ENCODE peak calls at places on chromosomes 12 and 14, in six cellular contexts. O is HepG2, Z is HCT116, S is K562, H is GM12878, X is H1. I is an unnamed sample.

GRCh38 chr14:53539489-53540126 is 386.5 kb upstream of the DDHD1 start:
- DNase-seq in S (peak; percentile 23), O (peak; percentile 73), X (peak; percentile 91), Z (peak; percentile 71), H (peak; percentile 41), I (peak; percentile 60)

GRCh38 chr12:52182898-52183543 is 8.8 kb downstream of the KRT80 start:
- DNase-seq in S (no peak), O (no peak), X (no peak), H (no peak), Z (no peak), I (no peak)

GRCh38 chr14:42027271-42027670 is 420.6 kb downstream of the LRFN5 start:
- DNase-seq in H (no peak), O (no peak), S (no peak), X (no peak), Z (no peak), I (no peak)

GRCh38 chr14:67137744-67138371 is 51.4 kb upstream of the GARIN2 start:
- DNase-seq in H (no peak), O (no peak), X (no peak), Z (no peak), S (no peak), I (no peak)

GRCh38 chr12:726281-727140 is 25.9 kb upstream of the WNK1 start:
- DNase-seq in O (peak; percentile 19), H (no peak), Z (no peak), X (no peak), S (no peak), I (no peak)

GRCh38 chr12:14886271-14886670 is 617 bp upstream of the MGP start:
- DNase-seq in S (no peak), O (no peak), H (no peak), Z (no peak), X (no peak), I (no peak)

GRCh38 chr12:117178301-117178700 is 12.0 kb downstream of the FBXO21 start:
- DNase-seq in X (no peak), O (no peak), H (no peak), S (no peak), Z (no peak), I (no peak)

GRCh38 chr12:19574606-19575005 is 135.3 kb downstream of the AEBP2 start:
- DNase-seq in X (no peak), Z (no peak), H (no peak), S (no peak), O (peak; percentile 2), I (no peak)

GRCh38 chr12:54680374-54680773 is 32.2 kb upstream of the DCD start:
- DNase-seq in O (peak; percentile 19), Z (peak; percentile 56), X (peak; percentile 90), H (no peak), S (peak; percentile 60), I (peak; percentile 77)

GRCh38 chr14:75559451-75560187 is 18.8 kb upstream of the FLVCR2 start:
- DNase-seq in S (no peak), H (no peak), Z (no peak), O (no peak), X (no peak), I (no peak)

GRCh38 chr12:44581642-44582242 is 294.4 kb downstream of the NELL2 start:
- DNase-seq in O (no peak), X (no peak), H (no peak), S (no peak), Z (no peak), I (peak; percentile 72)
- H3K9ac ChIP-seq in O (no peak overlapping the region), X (no peak overlapping the region), H (no peak overlapping the region), S (no peak overlapping the region), Z (no peak overlapping the region), I (no peak overlapping the region)

GRCh38 chr12:10965511-10965910 is 21.2 kb downstream of the TAS2R50 start:
- DNase-seq in H (no peak), O (no peak), Z (no peak), X (no peak), S (no peak), I (no peak)

GRCh38 chr12:10967409-10967808 is 19.3 kb downstream of the TAS2R50 start:
- DNase-seq in Z (no peak), X (no peak), S (no peak), O (no peak), H (no peak), I (no peak)

GRCh38 chr12:10966314-10966713 is 20.4 kb downstream of the TAS2R50 start:
- DNase-seq in Z (no peak), S (no peak), X (no peak), O (no peak), H (no peak), I (no peak)

DNA sequence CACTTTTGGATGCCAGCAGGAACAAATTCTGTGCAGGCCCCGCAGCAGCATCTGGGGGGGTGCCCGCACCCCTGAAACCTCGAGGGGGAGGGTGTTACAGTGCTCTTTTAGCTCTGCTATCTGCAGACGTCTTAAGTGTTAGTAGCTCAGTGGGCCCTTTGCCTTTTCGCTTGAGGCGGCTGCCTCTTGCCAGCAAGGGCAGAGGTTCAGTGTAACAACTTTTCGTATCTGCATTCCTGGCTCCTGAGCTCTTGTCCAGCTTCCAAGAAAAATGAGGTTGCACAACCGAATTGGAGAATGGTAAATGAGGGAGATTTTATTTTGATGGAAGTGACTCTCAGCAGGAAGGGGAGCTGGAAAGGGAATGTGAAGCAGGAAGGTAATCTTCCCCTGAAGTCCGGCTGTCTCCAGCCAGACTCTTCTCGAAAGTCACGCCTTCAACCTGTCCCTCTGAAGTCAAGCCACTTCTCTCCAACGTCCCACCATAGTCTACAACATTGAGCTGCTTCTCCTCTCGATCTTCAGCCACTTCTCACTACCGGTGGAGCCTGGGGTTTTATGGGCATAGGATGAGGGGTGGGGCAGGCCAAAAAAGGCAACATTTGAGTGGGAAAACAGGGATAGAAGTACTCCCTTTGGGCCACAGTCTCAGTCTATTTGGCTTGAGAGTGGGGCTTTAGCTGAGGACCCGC is 17.8 kb downstream of the TAS2R50 start:
- DNase-seq in Z (no peak), S (no peak), X (no peak), H (no peak), O (no peak), I (no peak)
- H3K4me1 ChIP-seq in Z (no peaks in the 10 kb centered on the region), S (no peaks in the 10 kb centered on the region), X (no peaks in the 10 kb centered on the region), H (no peaks in the 10 kb centered on the region), O (no peaks in the 10 kb centered on the region), I (no peaks in the 10 kb centered on the region)

DNA sequence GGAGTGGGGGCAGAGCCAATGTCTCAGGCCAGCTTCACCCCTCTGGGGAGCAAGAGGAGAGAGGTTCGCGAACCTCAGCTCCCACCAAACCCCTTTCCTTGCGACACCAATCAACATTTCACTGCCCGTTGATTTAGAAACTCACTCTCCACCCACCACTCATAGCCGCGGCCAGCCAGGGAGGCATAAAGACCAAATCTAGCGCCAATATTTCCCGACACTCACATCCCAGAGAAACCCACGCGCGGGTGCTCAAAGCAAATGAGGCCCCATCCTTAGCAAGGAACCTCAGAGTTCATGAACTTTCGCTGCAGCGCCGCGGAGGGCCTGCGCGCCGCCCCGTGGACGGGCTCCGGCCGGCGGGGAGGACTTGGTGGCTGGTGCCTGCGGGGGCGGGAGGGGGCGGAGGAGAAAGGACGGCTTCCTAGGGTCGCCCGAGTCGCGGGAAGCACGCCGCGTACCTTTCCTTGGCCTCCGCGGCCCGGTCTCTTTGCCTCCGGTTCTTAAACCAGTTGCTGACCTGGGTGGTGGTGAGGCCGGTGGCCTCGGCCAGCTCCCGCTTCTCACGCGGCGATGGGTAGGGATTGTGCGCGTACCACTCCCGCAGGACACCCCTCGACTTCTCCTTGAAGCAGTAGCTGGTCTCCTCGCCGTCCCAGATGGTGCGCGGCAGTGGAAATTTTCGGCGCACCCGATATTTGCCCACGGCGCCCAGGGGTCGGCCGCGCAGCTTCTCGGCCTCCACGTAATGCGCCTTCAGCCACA is 926 bp downstream of the SIX1 start:
- DNase-seq in S (peak; percentile 26), O (no peak), H (no peak), X (no peak), Z (no peak), I (no peak)
- TF ChIP-seq ZNF274 in S (no peak), O (no peak), H (no peak), X (no peak), Z (no peak), I (no peak)

DNA sequence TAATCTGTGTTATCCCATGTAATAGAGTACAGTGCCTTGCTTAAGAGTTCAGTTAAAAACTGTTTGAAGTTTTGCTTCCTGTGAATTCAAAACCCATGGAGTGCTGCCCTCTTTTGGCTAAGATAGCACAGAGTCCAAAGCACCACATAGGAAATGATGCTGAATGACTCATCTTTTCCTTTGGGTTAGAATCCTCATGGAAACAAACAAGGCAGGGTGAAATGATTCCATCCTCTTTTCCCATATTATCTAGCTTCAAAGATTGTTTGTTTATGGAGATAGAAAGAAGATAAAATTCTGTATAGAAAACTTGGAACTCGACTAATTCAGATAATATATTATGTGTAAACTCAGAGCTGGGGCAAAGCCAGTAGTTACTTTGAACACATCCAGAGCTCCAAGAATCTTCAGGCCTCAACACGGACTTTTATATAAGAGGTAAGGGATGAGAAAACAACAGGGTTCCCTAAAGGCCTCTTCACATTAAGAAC is 87.4 kb downstream of the OTOGL start:
- DNase-seq in O (peak; percentile 82), S (peak; percentile 8), Z (peak; percentile 85), H (peak; percentile 26), X (no peak), I (peak; percentile 72)
- H3K9ac ChIP-seq in O (no peak overlapping the region), S (no peak overlapping the region), Z (peak overlapping the region; percentile 6), H (no peak overlapping the region), X (no peak overlapping the region), I (no peak overlapping the region)

GRCh38 chr12:94174576-94174975 is 26.2 kb downstream of the PLXNC1 start:
- DNase-seq in H (no peak), Z (no peak), X (no peak), S (no peak), O (no peak), I (no peak)

GRCh38 chr12:94172973-94173372 is 24.6 kb downstream of the PLXNC1 start:
- DNase-seq in O (peak; percentile 94), H (no peak), Z (no peak), S (no peak), X (no peak), I (no peak)

GRCh38 chr12:94172031-94172430 is 23.7 kb downstream of the PLXNC1 start:
- DNase-seq in X (no peak), O (peak; percentile 15), H (no peak), S (no peak), Z (no peak), I (no peak)

GRCh38 chr12:94171595-94171930 is 23.2 kb downstream of the PLXNC1 start:
- DNase-seq in O (no peak), X (no peak), Z (no peak), S (no peak), H (no peak), I (no peak)

GRCh38 chr12:94173660-94174265 is 25.4 kb downstream of the PLXNC1 start:
- DNase-seq in X (no peak), H (no peak), O (no peak), S (no peak), Z (no peak), I (no peak)
- H3K4me1 ChIP-seq in X (no peaks in the 10 kb centered on the region), H (peaks cover 47% of the 10 kb centered on the region), O (peaks cover 61% of the 10 kb centered on the region), S (no peaks in the 10 kb centered on the region), Z (no peaks in the 10 kb centered on the region), I (peaks cover 10% of the 10 kb centered on the region)